ENCODE peak calls at places on chromosomes 7 and 10, in six cellular contexts. A is cardiac muscle cell, W is heart right ventricle, T is A549, B is adrenal gland, I is ovary. V is an unnamed sample.

GRCh38 chr10:97640868-97641811 is 669 bp downstream of the PI4K2A start:
- DNase-seq in A (peak), T (no peak), I (peak), B (peak), W (peak), V (peak)

GRCh38 chr10:95798307-95798850 is 42.4 kb downstream of the ENTPD1 start:
- DNase-seq in W (no peak), A (no peak), T (no peak), B (no peak), I (no peak), V (no peak)

GRCh38 chr10:78335691-78336401 is 302.2 kb downstream of the RPS24 start:
- DNase-seq in A (no peak), T (no peak), W (peak), I (no peak), B (peak), V (peak)

GRCh38 chr10:106360870-106361269 is 803.6 kb downstream of the SORCS1 start:
- DNase-seq in W (no peak), T (no peak), A (no peak), B (no peak), I (no peak), V (no peak)

GRCh38 chr10:61943699-61944444 is 42.4 kb downstream of the ARID5B start:
- DNase-seq in A (no peak), B (no peak), I (no peak), W (no peak), T (no peak), V (no peak)

GRCh38 chr7:2412587-2413201 is 9.3 kb downstream of the CHST12 start:
- DNase-seq in I (no peak), T (no peak), B (no peak), W (no peak), A (no peak), V (no peak)

GRCh38 chr7:101919363-101920115 is 102.1 kb downstream of the CUX1 start:
- DNase-seq in A (no peak), I (no peak), B (no peak), T (no peak), W (no peak), V (no peak)

GRCh38 chr7:50826371-50827172 is 43.9 kb upstream of the GRB10 start:
- DNase-seq in A (no peak), B (no peak), T (peak), W (no peak), I (no peak), V (no peak)

GRCh38 chr10:36437367-36437766 is 688.0 kb upstream of the ANKRD30A start:
- DNase-seq in W (no peak), T (no peak), B (no peak), I (no peak), A (no peak), V (no peak)

GRCh38 chr10:454860-455259 is 234.6 kb downstream of the DIP2C start:
- DNase-seq in T (peak), A (no peak), W (no peak), I (peak), B (peak), V (no peak)

GRCh38 chr7:151081170-151082101 is 827 bp upstream of the FASTK start:
- DNase-seq in A (no peak), T (no peak), B (peak), W (no peak), I (no peak), V (no peak)

GRCh38 chr7:157355784-157356511 is 19.1 kb downstream of the DNAJB6 start:
- DNase-seq in I (no peak), W (no peak), B (peak), A (peak), T (no peak), V (no peak)

GRCh38 chr7:141975806-141976523 is 2.4 kb upstream of the TAS2R38 start:
- DNase-seq in W (peak), B (peak), I (no peak), T (peak), A (peak), V (peak)

GRCh38 chr10:21388541-21389068 is 136.9 kb downstream of the SKIDA1 start:
- DNase-seq in A (no peak), I (no peak), T (no peak), B (no peak), W (no peak), V (no peak)

GRCh38 chr7:90487808-90488207 is 18.4 kb downstream of the PTTG1IP2 start:
- DNase-seq in A (no peak), W (no peak), T (no peak), B (no peak), I (no peak), V (no peak)

GRCh38 chr7:19062216-19062615 is 55.2 kb downstream of the TWIST1 start:
- DNase-seq in T (no peak), I (no peak), B (no peak), W (no peak), A (no peak), V (no peak)

GRCh38 chr10:70362357-70362756 is 20.1 kb downstream of the LRRC20 start:
- DNase-seq in I (no peak), W (no peak), B (no peak), A (no peak), T (no peak), V (no peak)

GRCh38 chr7:20249924-20250323 is 32.7 kb upstream of the MACC1 start:
- DNase-seq in W (no peak), T (no peak), A (no peak), I (no peak), B (no peak), V (no peak)

GRCh38 chr10:99292159-99292558 is 37.0 kb upstream of the CNNM1 start:
- DNase-seq in T (no peak), B (no peak), I (no peak), W (no peak), A (no peak), V (no peak)

GRCh38 chr10:29748109-29748650 is 113.4 kb upstream of the SVIL start:
- DNase-seq in I (no peak), T (no peak), W (no peak), B (no peak), A (no peak), V (peak)

GRCh38 chr10:80517416-80518142 is 20.1 kb upstream of the SH2D4B start:
- DNase-seq in A (no peak), I (no peak), T (no peak), W (no peak), B (peak), V (no peak)

GRCh38 chr7:150340024-150340749 is 1.2 kb downstream of the RARRES2 start:
- DNase-seq in A (peak), T (no peak), I (peak), B (peak), W (peak), V (no peak)

GRCh38 chr7:152674860-152675760 is 831 bp downstream of the XRCC2 start:
- DNase-seq in W (no peak), T (peak), I (no peak), B (no peak), A (peak), V (no peak)

GRCh38 chr7:45181991-45182855 is 24.6 kb downstream of the RAMP3 start:
- DNase-seq in B (no peak), A (no peak), I (no peak), T (no peak), W (no peak), V (no peak)

GRCh38 chr10:124168581-124168980 is 75.2 kb upstream of the CHST15 start:
- DNase-seq in A (no peak), B (no peak), I (no peak), W (no peak), T (no peak), V (peak)

GRCh38 chr7:71574153-71574894 is 442.4 kb downstream of the GALNT17 start:
- DNase-seq in A (peak), I (no peak), B (no peak), T (no peak), W (no peak), V (no peak)

GRCh38 chr10:103504181-103504783 is 10.8 kb downstream of the NEURL1 start:
- DNase-seq in W (no peak), I (peak), T (peak), A (no peak), B (peak), V (no peak)

GRCh38 chr10:99432881-99433280 is 2.5 kb upstream of the GOT1 start:
- DNase-seq in T (no peak), A (no peak), W (no peak), B (no peak), I (no peak), V (no peak)

GRCh38 chr7:135712182-135712782 is 15.7 kb downstream of the SLC13A4 start:
- DNase-seq in I (no peak), B (no peak), A (no peak), T (no peak), W (no peak), V (no peak)

GRCh38 chr7:140521426-140521825 is 42.1 kb upstream of the MKRN1 start:
- DNase-seq in B (no peak), A (no peak), I (no peak), T (no peak), W (no peak), V (no peak)

GRCh38 chr7:140518370-140519006 is 39.2 kb upstream of the MKRN1 start:
- DNase-seq in I (no peak), W (peak), T (no peak), B (no peak), A (no peak), V (no peak)

GRCh38 chr7:140517546-140518369 is 38.5 kb upstream of the MKRN1 start:
- DNase-seq in A (peak), T (peak), W (peak), B (peak), I (peak), V (peak)

DNA sequence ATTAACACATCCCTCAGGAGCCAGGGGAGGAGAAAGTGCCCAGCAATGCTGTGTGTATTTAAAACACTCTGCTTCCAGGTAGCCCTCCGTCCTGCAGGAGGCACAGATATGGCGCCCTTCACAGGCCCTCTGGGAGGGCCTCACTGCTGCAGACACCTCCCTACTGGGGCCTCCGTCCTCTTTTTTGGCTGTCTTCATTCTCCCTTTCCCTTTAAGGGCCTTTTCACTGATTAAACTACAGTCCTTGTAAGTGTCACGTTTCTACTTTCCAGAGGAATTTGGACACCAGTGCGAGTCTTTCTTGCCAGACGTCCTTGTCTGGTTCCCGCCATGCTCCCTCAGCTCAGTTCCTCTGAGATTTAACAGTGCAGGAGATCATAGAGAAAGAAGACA is 39.7 kb upstream of the MKRN1 start:
- DNase-seq in I (no peak), B (no peak), T (no peak), W (peak), A (peak), V (no peak)
- H3K27ac ChIP-seq in I (peak), B (no peak), T (no peak), W (no peak), A (peak), V (no peak)

GRCh38 chr7:30843741-30844482 is 67.7 kb upstream of the AQP1 start:
- DNase-seq in I (no peak), A (no peak), W (no peak), T (no peak), B (no peak), V (peak)
- TF ChIP-seq CTCF in I (no peak), A (no peak), W (no peak), T (no peak), B (no peak), V (no peak)

GRCh38 chr7:100620804-100621203 is 8.5 kb downstream of the MOSPD3 start:
- DNase-seq in A (no peak), I (no peak), T (no peak), W (no peak), B (no peak), V (no peak)

GRCh38 chr7:100626055-100626454 is 13.7 kb downstream of the MOSPD3 start:
- DNase-seq in B (no peak), T (no peak), A (no peak), I (no peak), W (no peak), V (no peak)

GRCh38 chr7:100620239-100620638 is 7.9 kb downstream of the MOSPD3 start:
- DNase-seq in A (no peak), B (no peak), T (no peak), W (no peak), I (no peak), V (no peak)

GRCh38 chr7:100623951-100624824 is 11.8 kb downstream of the MOSPD3 start:
- DNase-seq in W (no peak), A (no peak), I (no peak), B (no peak), T (no peak), V (no peak)

GRCh38 chr7:100621554-100621953 is 9.2 kb downstream of the MOSPD3 start:
- DNase-seq in W (no peak), A (no peak), B (peak), T (no peak), I (no peak), V (no peak)
- H3K4me3 ChIP-seq in W (no peak), A (no peak), B (no peak), T (no peak), I (no peak), V (no peak)

GRCh38 chr10:51910596-51910995 is 211.2 kb upstream of the CSTF2T start:
- DNase-seq in B (no peak), T (no peak), I (no peak), A (no peak), W (no peak), V (no peak)
- H3K27ac ChIP-seq in B (no peak), T (no peak), I (no peak), A (no peak), W (no peak), V (no peak)

V was measured in coronary artery.